ENCODE peak calls at places on chromosomes 7 and 10, in nine cellular contexts. M is Caki2, L is hepatic stellate cell, K is NCI-H1092, Q is BJ, Y is fibroblast of the aortic adventitia, B is HS-5, H is stomach, G is heart right ventricle. J is an unnamed sample.

GRCh38 chr7:113197274-113197673 is 78.9 kb upstream of the SMIM30 start:
- DNase-seq in M (no peak), L (peak), K (no peak), Q (peak), Y (peak), B (peak), H (no peak), G (no peak), J (no peak)

GRCh38 chr10:122051609-122052385 is 62.8 kb downstream of the TACC2 start:
- DNase-seq in M (peak), L (peak), K (no peak), Q (peak), Y (peak), B (peak), H (peak), G (peak), J (peak)

GRCh38 chr7:70092314-70093303 is 494.3 kb downstream of the AUTS2 start:
- DNase-seq in M (no peak), L (no peak), K (peak), Q (peak), Y (peak), B (no peak), H (no peak), G (peak), J (no peak)

GRCh38 chr10:83522881-83523386 is 616.4 kb upstream of the GHITM start:
- DNase-seq in M (peak), L (peak), K (no peak), Q (peak), Y (peak), B (peak), H (no peak), G (no peak), J (no peak)

GRCh38 chr7:1323178-1324027 is 90.7 kb downstream of the UNCX start:
- DNase-seq in M (no peak), L (no peak), K (no peak), Q (no peak), Y (no peak), B (no peak), H (no peak), G (no peak), J (no peak)

GRCh38 chr7:91187061-91187460 is 77.2 kb upstream of the FZD1 start:
- DNase-seq in M (no peak), L (no peak), K (no peak), Q (no peak), Y (no peak), B (no peak), H (no peak), G (no peak), J (no peak)

GRCh38 chr10:35456175-35456574 is 119.9 kb downstream of the CCNY start:
- DNase-seq in M (no peak), L (no peak), K (no peak), Q (no peak), Y (no peak), B (no peak), H (no peak), G (no peak), J (no peak)

GRCh38 chr10:102645388-102645740 is 1.1 kb downstream of the TRIM8 start:
- DNase-seq in M (peak), L (peak), K (no peak), Q (no peak), Y (no peak), B (peak), H (peak), G (peak), J (no peak)

GRCh38 chr10:4234661-4235060 is 449.7 kb upstream of the KLF6 start:
- DNase-seq in M (no peak), L (no peak), K (no peak), Q (no peak), Y (no peak), B (no peak), H (no peak), G (no peak), J (no peak)

GRCh38 chr7:101378808-101379207 is 16.1 kb downstream of the COL26A1 start:
- DNase-seq in M (no peak), L (no peak), K (no peak), Q (no peak), Y (peak), B (no peak), H (no peak), G (peak), J (no peak)

GRCh38 chr7:35839860-35840854 is 39.3 kb downstream of the SEPTIN7 start:
- DNase-seq in M (peak), L (peak), K (no peak), Q (peak), Y (peak), B (peak), H (no peak), G (no peak), J (no peak)

J was measured in keratinocyte.